ENCODE peak calls at places on chromosomes 13 and 19, in six cellular contexts. F is AML-193; X is psoas muscle; G is stimulated activated CD8-positive, alpha-beta memory T cell treated with anti-CD3 and anti-CD28 coated beads, Interleukin-15, amount 100 ng/mL, for 24 hours; Z is mammary epithelial cell; T is NCI-H774. U is an unnamed sample.

GRCh38 chr13:43872181-43872580 is 7.4 kb downstream of the CCDC122 start:
- DNase-seq in F (no peak), X (no peak), G (no peak), Z (no peak), T (no peak), U (no peak)

GRCh38 chr13:73820285-73820684 is 313.9 kb downstream of the KLF12 start:
- DNase-seq in F (no peak), X (no peak), G (no peak), Z (no peak), T (no peak), U (no peak)

GRCh38 chr13:46386996-46387851 is at the start of gene RUBCNL:
- DNase-seq in F (no peak), X (peak), G (no peak), Z (peak), T (no peak), U (peak)

GRCh38 chr19:13902993-13903555 is 2.8 kb downstream of the BRME1 start:
- DNase-seq in F (no peak), X (no peak), G (no peak), Z (no peak), T (no peak), U (no peak)

GRCh38 chr13:41411536-41411935 is 45.8 kb upstream of the RGCC start:
- DNase-seq in F (peak), X (no peak), G (no peak), Z (peak), T (no peak), U (peak)

GRCh38 chr19:7199613-7200533 is 94.3 kb downstream of the INSR start:
- DNase-seq in F (no peak), X (no peak), G (no peak), Z (no peak), T (no peak), U (peak)

GRCh38 chr13:75437582-75438318 is 44.2 kb downstream of the TBC1D4 start:
- DNase-seq in F (no peak), X (no peak), G (no peak), Z (no peak), T (no peak), U (no peak)

GRCh38 chr13:99258210-99258860 is at the start of gene GPR18:
- DNase-seq in F (peak), X (no peak), G (no peak), Z (no peak), T (no peak), U (no peak)

GRCh38 chr13:109672545-109672944 is 113.8 kb downstream of the IRS2 start:
- DNase-seq in F (no peak), X (no peak), G (no peak), Z (no peak), T (no peak), U (peak)

GRCh38 chr13:32228330-32229041 is 86.7 kb downstream of the ZAR1L start:
- DNase-seq in F (no peak), X (no peak), G (no peak), Z (peak), T (peak), U (no peak)

GRCh38 chr13:99265162-99265822 is 7.1 kb upstream of the GPR18 start:
- DNase-seq in F (no peak), X (no peak), G (no peak), Z (no peak), T (no peak), U (no peak)

GRCh38 chr19:57171551-57172081 is 4.3 kb upstream of the DUXA start:
- DNase-seq in F (no peak), X (no peak), G (no peak), Z (peak), T (peak), U (peak)

GRCh38 chr13:110304256-110304655 is 2.7 kb downstream of the COL4A1 start:
- DNase-seq in F (no peak), X (no peak), G (no peak), Z (no peak), T (peak), U (no peak)

GRCh38 chr19:50801107-50801506 is 10.9 kb downstream of the ACP4 start:
- DNase-seq in F (no peak), X (no peak), G (no peak), Z (no peak), T (no peak), U (no peak)

GRCh38 chr19:49361438-49362047 is 673 bp downstream of the TEAD2 start:
- DNase-seq in F (no peak), X (peak), G (no peak), Z (peak), T (no peak), U (peak)

GRCh38 chr13:95724252-95724651 is 47.3 kb downstream of the DNAJC3 start:
- DNase-seq in F (no peak), X (no peak), G (no peak), Z (peak), T (no peak), U (no peak)

GRCh38 chr19:36604656-36605100 is 435 bp upstream of the ZNF382 start:
- DNase-seq in F (peak), X (peak), G (peak), Z (peak), T (no peak), U (peak)